ENCODE peak calls at places on chromosomes 12 and 14, in four cellular contexts. One of them, this sample, is unnamed.

GRCh38 chr12:62466018-62466595 is 519 bp upstream of the MON2 start:
- DNase-seq in left cardiac atrium: peak
- DNase-seq in AG08395: peak
- DNase-seq in NCI-H1694 treated with DMSO at 0.1 percent for 48 hours: peak
- DNase-seq in this sample: no peak

GRCh38 chr12:124780336-124780735 is 83.3 kb downstream of the SCARB1 start:
- DNase-seq in left cardiac atrium: no peak
- DNase-seq in AG08395: no peak
- DNase-seq in NCI-H1694 treated with DMSO at 0.1 percent for 48 hours: no peak
- DNase-seq in this sample: no peak

GRCh38 chr14:64761441-64762043 is 57.3 kb downstream of the PLEKHG3 start:
- DNase-seq in left cardiac atrium: no peak
- DNase-seq in AG08395: no peak
- DNase-seq in NCI-H1694 treated with DMSO at 0.1 percent for 48 hours: no peak
- DNase-seq in this sample: no peak

GRCh38 chr14:77603654-77604270 is 12.7 kb downstream of the SPTLC2 start:
- DNase-seq in left cardiac atrium: peak
- DNase-seq in AG08395: peak
- DNase-seq in NCI-H1694 treated with DMSO at 0.1 percent for 48 hours: peak
- DNase-seq in this sample: no peak

GRCh38 chr12:41699658-41700057 is 445.0 kb downstream of the GXYLT1 start:
- DNase-seq in left cardiac atrium: no peak
- DNase-seq in AG08395: no peak
- DNase-seq in NCI-H1694 treated with DMSO at 0.1 percent for 48 hours: no peak
- DNase-seq in this sample: peak

GRCh38 chr14:48350971-48351370 is 675.6 kb upstream of the MDGA2 start:
- DNase-seq in left cardiac atrium: no peak
- DNase-seq in AG08395: no peak
- DNase-seq in NCI-H1694 treated with DMSO at 0.1 percent for 48 hours: no peak
- DNase-seq in this sample: no peak

GRCh38 chr12:115914122-115914521 is 363.4 kb downstream of the MED13L start:
- DNase-seq in left cardiac atrium: no peak
- DNase-seq in AG08395: no peak
- DNase-seq in NCI-H1694 treated with DMSO at 0.1 percent for 48 hours: no peak
- DNase-seq in this sample: no peak

GRCh38 chr12:32444895-32445294 is 45.5 kb downstream of the FGD4 start:
- DNase-seq in left cardiac atrium: no peak
- DNase-seq in AG08395: peak
- DNase-seq in NCI-H1694 treated with DMSO at 0.1 percent for 48 hours: peak
- DNase-seq in this sample: peak

GRCh38 chr14:56087824-56088571 is 30.2 kb upstream of the PELI2 start:
- DNase-seq in left cardiac atrium: no peak
- DNase-seq in AG08395: no peak
- DNase-seq in NCI-H1694 treated with DMSO at 0.1 percent for 48 hours: no peak
- DNase-seq in this sample: no peak

GRCh38 chr12:12172106-12172511 is 94.7 kb downstream of the LRP6 start:
- DNase-seq in left cardiac atrium: no peak
- DNase-seq in AG08395: peak
- DNase-seq in NCI-H1694 treated with DMSO at 0.1 percent for 48 hours: no peak
- DNase-seq in this sample: peak

GRCh38 chr12:89244536-89244935 is 107.8 kb downstream of the DUSP6 start:
- DNase-seq in left cardiac atrium: no peak
- DNase-seq in AG08395: no peak
- DNase-seq in NCI-H1694 treated with DMSO at 0.1 percent for 48 hours: no peak
- DNase-seq in this sample: no peak

GRCh38 chr14:35470775-35471174 is 63.2 kb upstream of the INSM2 start:
- DNase-seq in left cardiac atrium: no peak
- DNase-seq in AG08395: peak
- DNase-seq in NCI-H1694 treated with DMSO at 0.1 percent for 48 hours: no peak
- DNase-seq in this sample: no peak

GRCh38 chr12:68070957-68071356 is 81.7 kb downstream of the IFNG-AS1 start:
- DNase-seq in left cardiac atrium: no peak
- DNase-seq in AG08395: no peak
- DNase-seq in NCI-H1694 treated with DMSO at 0.1 percent for 48 hours: no peak
- DNase-seq in this sample: no peak

GRCh38 chr12:12818693-12819092 is 5.5 kb downstream of the DDX47 start:
- DNase-seq in left cardiac atrium: no peak
- DNase-seq in AG08395: no peak
- DNase-seq in NCI-H1694 treated with DMSO at 0.1 percent for 48 hours: no peak
- DNase-seq in this sample: no peak

GRCh38 chr14:53355581-53356112 is 202.5 kb upstream of the DDHD1 start:
- DNase-seq in left cardiac atrium: no peak
- DNase-seq in AG08395: peak
- DNase-seq in NCI-H1694 treated with DMSO at 0.1 percent for 48 hours: no peak
- DNase-seq in this sample: peak

GRCh38 chr12:112778400-112778799 is 13.1 kb upstream of the RPH3A start:
- DNase-seq in left cardiac atrium: no peak
- DNase-seq in AG08395: no peak
- DNase-seq in NCI-H1694 treated with DMSO at 0.1 percent for 48 hours: no peak
- DNase-seq in this sample: no peak

GRCh38 chr12:51373222-51373621 is 18.0 kb downstream of the GALNT6 start:
- DNase-seq in left cardiac atrium: no peak
- DNase-seq in AG08395: no peak
- DNase-seq in NCI-H1694 treated with DMSO at 0.1 percent for 48 hours: no peak
- DNase-seq in this sample: no peak

GRCh38 chr12:28631831-28632230 is 441.6 kb downstream of the CCDC91 start:
- DNase-seq in left cardiac atrium: no peak
- DNase-seq in AG08395: no peak
- DNase-seq in NCI-H1694 treated with DMSO at 0.1 percent for 48 hours: no peak
- DNase-seq in this sample: no peak

GRCh38 chr14:80315681-80316080 is 104.4 kb upstream of the DIO2 start:
- DNase-seq in left cardiac atrium: no peak
- DNase-seq in AG08395: peak
- DNase-seq in NCI-H1694 treated with DMSO at 0.1 percent for 48 hours: no peak
- DNase-seq in this sample: no peak

GRCh38 chr14:102492523-102492910 is 17.1 kb downstream of the ANKRD9 start:
- DNase-seq in left cardiac atrium: no peak
- DNase-seq in AG08395: no peak
- DNase-seq in NCI-H1694 treated with DMSO at 0.1 percent for 48 hours: no peak
- DNase-seq in this sample: no peak

GRCh38 chr12:4050340-4050739 is 177.1 kb upstream of the PARP11 start:
- DNase-seq in left cardiac atrium: no peak
- DNase-seq in AG08395: no peak
- DNase-seq in NCI-H1694 treated with DMSO at 0.1 percent for 48 hours: no peak
- DNase-seq in this sample: no peak

GRCh38 chr12:66960704-66961690 is 282.1 kb upstream of the GRIP1 start:
- DNase-seq in left cardiac atrium: no peak
- DNase-seq in AG08395: no peak
- DNase-seq in NCI-H1694 treated with DMSO at 0.1 percent for 48 hours: no peak
- DNase-seq in this sample: no peak

GRCh38 chr12:44038411-44038810 is 202.5 kb downstream of the TMEM117 start:
- DNase-seq in left cardiac atrium: no peak
- DNase-seq in AG08395: no peak
- DNase-seq in NCI-H1694 treated with DMSO at 0.1 percent for 48 hours: no peak
- DNase-seq in this sample: no peak

GRCh38 chr14:30553311-30553989 is 5.5 kb upstream of the G2E3 start:
- DNase-seq in left cardiac atrium: no peak
- DNase-seq in AG08395: peak
- DNase-seq in NCI-H1694 treated with DMSO at 0.1 percent for 48 hours: no peak
- DNase-seq in this sample: no peak

GRCh38 chr14:90301122-90301521 is 30.6 kb downstream of the NRDE2 start:
- DNase-seq in left cardiac atrium: no peak
- DNase-seq in AG08395: no peak
- DNase-seq in NCI-H1694 treated with DMSO at 0.1 percent for 48 hours: no peak
- DNase-seq in this sample: no peak

GRCh38 chr12:130014485-130014807 is 110.6 kb upstream of the TMEM132D start:
- DNase-seq in left cardiac atrium: no peak
- DNase-seq in AG08395: no peak
- DNase-seq in NCI-H1694 treated with DMSO at 0.1 percent for 48 hours: no peak
- DNase-seq in this sample: no peak

GRCh38 chr14:46054526-46054925 is 597.1 kb downstream of the RPL10L start:
- DNase-seq in left cardiac atrium: no peak
- DNase-seq in AG08395: peak
- DNase-seq in NCI-H1694 treated with DMSO at 0.1 percent for 48 hours: no peak
- DNase-seq in this sample: peak

GRCh38 chr14:50303744-50304471 is 8.1 kb downstream of the L2HGDH start:
- DNase-seq in left cardiac atrium: no peak
- DNase-seq in AG08395: no peak
- DNase-seq in NCI-H1694 treated with DMSO at 0.1 percent for 48 hours: no peak
- DNase-seq in this sample: peak

GRCh38 chr14:39939023-39939422 is 506.8 kb upstream of the FBXO33 start:
- DNase-seq in left cardiac atrium: no peak
- DNase-seq in AG08395: no peak
- DNase-seq in NCI-H1694 treated with DMSO at 0.1 percent for 48 hours: no peak
- DNase-seq in this sample: no peak

GRCh38 chr12:2853626-2854025 is 3.2 kb downstream of the TEX52 start:
- DNase-seq in left cardiac atrium: peak
- DNase-seq in AG08395: peak
- DNase-seq in NCI-H1694 treated with DMSO at 0.1 percent for 48 hours: peak
- DNase-seq in this sample: peak

GRCh38 chr12:94994312-94994711 is 9.2 kb downstream of the NDUFA12 start:
- DNase-seq in left cardiac atrium: no peak
- DNase-seq in AG08395: peak
- DNase-seq in NCI-H1694 treated with DMSO at 0.1 percent for 48 hours: no peak
- DNase-seq in this sample: no peak

GRCh38 chr12:51232642-51233041 is 6.0 kb upstream of the DAZAP2 start:
- DNase-seq in left cardiac atrium: no peak
- DNase-seq in AG08395: no peak
- DNase-seq in NCI-H1694 treated with DMSO at 0.1 percent for 48 hours: no peak
- DNase-seq in this sample: no peak

GRCh38 chr12:119695034-119695433 is 27.1 kb downstream of the PRKAB1 start:
- DNase-seq in left cardiac atrium: no peak
- DNase-seq in AG08395: peak
- DNase-seq in NCI-H1694 treated with DMSO at 0.1 percent for 48 hours: no peak
- DNase-seq in this sample: no peak

GRCh38 chr12:108868781-108869180 is 11.1 kb upstream of the DAO start:
- DNase-seq in left cardiac atrium: no peak
- DNase-seq in AG08395: no peak
- DNase-seq in NCI-H1694 treated with DMSO at 0.1 percent for 48 hours: no peak
- DNase-seq in this sample: no peak

GRCh38 chr12:39287817-39288216 is 155.1 kb downstream of the KIF21A start:
- DNase-seq in left cardiac atrium: no peak
- DNase-seq in AG08395: no peak
- DNase-seq in NCI-H1694 treated with DMSO at 0.1 percent for 48 hours: no peak
- DNase-seq in this sample: no peak

GRCh38 chr12:15602051-15602672 is 187.0 kb downstream of the EPS8 start:
- DNase-seq in left cardiac atrium: no peak
- DNase-seq in AG08395: no peak
- DNase-seq in NCI-H1694 treated with DMSO at 0.1 percent for 48 hours: no peak
- DNase-seq in this sample: no peak

This sample was measured in NCI-H446 treated with DMSO at 0.1 percent for 48 hours.